ENCODE peak calls at places on chromosomes 13 and 19, in four cellular contexts. H is fibroblast of lung, K is A172, S is DMS153. F is an unnamed sample.

GRCh38 chr13:23903906-23904280 is 6.6 kb upstream of the C1QTNF9B start:
- DNase-seq in H (no peak), K (no peak), S (no peak), F (no peak)

GRCh38 chr19:55441692-55442321 is 1.3 kb downstream of the SHISA7 start:
- DNase-seq in H (no peak), K (no peak), S (peak; percentile 32), F (no peak)

GRCh38 chr19:40341601-40342482 is 6.4 kb downstream of the C19orf47 start:
- DNase-seq in H (no peak), K (no peak), S (no peak), F (no peak)

GRCh38 chr13:94968040-94968756 is 255.9 kb upstream of the SOX21 start:
- DNase-seq in H (peak; percentile 7), K (peak; percentile 31), S (no peak), F (no peak)

GRCh38 chr13:87274209-87274819 is 396.9 kb upstream of the SLITRK5 start:
- DNase-seq in H (peak; percentile 71), K (peak; percentile 43), S (peak; percentile 42), F (peak; percentile 85)

GRCh38 chr13:42218576-42218975 is 53.4 kb upstream of the AKAP11 start:
- DNase-seq in H (no peak), K (no peak), S (no peak), F (no peak)

GRCh38 chr19:33462112-33462726 is 59.4 kb downstream of the PEPD start:
- DNase-seq in H (no peak), K (no peak), S (peak; percentile 5), F (no peak)

GRCh38 chr13:53782400-53783030 is 753.9 kb downstream of the OLFM4 start:
- DNase-seq in H (peak; percentile 66), K (peak; percentile 50), S (peak; percentile 73), F (peak; percentile 59)

GRCh38 chr19:10896851-10897526 is 25.6 kb downstream of the CARM1 start:
- DNase-seq in H (no peak), K (no peak), S (peak; percentile 84), F (peak; percentile 63)

GRCh38 chr13:74145249-74145970 is 11.2 kb upstream of the KLF12 start:
- DNase-seq in H (peak; percentile 88), K (no peak), S (no peak), F (no peak)

GRCh38 chr13:30319130-30319529 is 11.8 kb upstream of the KATNAL1 start:
- DNase-seq in H (no peak), K (no peak), S (no peak), F (no peak)

GRCh38 chr19:19064811-19065745 is 1.3 kb downstream of the SLC25A42 start:
- DNase-seq in H (no peak), K (no peak), S (no peak), F (no peak)

GRCh38 chr13:112146073-112146360 is 79.1 kb downstream of the SOX1 start:
- DNase-seq in H (no peak), K (no peak), S (no peak), F (no peak)

GRCh38 chr19:49065905-49066512 is 1.4 kb upstream of the NTF4 start:
- DNase-seq in H (no peak), K (no peak), S (no peak), F (no peak)

GRCh38 chr13:90502762-90503161 is 844.7 kb upstream of the MIR17HG start:
- DNase-seq in H (no peak), K (no peak), S (no peak), F (no peak)

GRCh38 chr13:67200605-67201004 is 29.5 kb downstream of the PCDH9 start:
- DNase-seq in H (no peak), K (no peak), S (no peak), F (no peak)

GRCh38 chr13:81184556-81185265 is 843.8 kb upstream of the SPRY2 start:
- DNase-seq in H (peak; percentile 32), K (no peak), S (no peak), F (no peak)

GRCh38 chr13:77184455-77184854 is 142.4 kb downstream of the MYCBP2 start:
- DNase-seq in H (no peak), K (no peak), S (no peak), F (no peak)

GRCh38 chr19:41023193-41023592 is 32.1 kb downstream of the CYP2B6 start:
- DNase-seq in H (no peak), K (no peak), S (no peak), F (no peak)

GRCh38 chr19:15464394-15465385 is at the start of gene RASAL3:
- DNase-seq in H (no peak), K (no peak), S (no peak), F (no peak)

GRCh38 chr19:16330811-16331690 is 6.4 kb downstream of the KLF2 start:
- DNase-seq in H (no peak), K (no peak), S (no peak), F (no peak)

GRCh38 chr19:31902821-31903220 is 442.6 kb upstream of the ZNF507 start:
- DNase-seq in H (no peak), K (no peak), S (no peak), F (no peak)